ENCODE peak calls at places on chromosomes 7 and 10, in eight cellular contexts. E, C, W, I, V, G, L and N are unnamed samples.

GRCh38 chr10:77490512-77490911 is 147.1 kb downstream of the KCNMA1 start:
- DNase-seq in E (no peak), C (no peak), W (no peak), I (no peak), V (no peak), G (no peak), L (no peak), N (no peak)

GRCh38 chr10:116692225-116692624 is 50.1 kb downstream of the HSPA12A start:
- DNase-seq in E (no peak), C (no peak), W (no peak), I (no peak), V (no peak), G (no peak), L (no peak), N (no peak)

GRCh38 chr7:66837007-66837406 is 84.0 kb upstream of the TMEM248 start:
- DNase-seq in E (no peak), C (no peak), W (no peak), I (peak; percentile 50), V (peak; percentile 66), G (peak; percentile 25), L (peak; percentile 22), N (no peak)

GRCh38 chr10:8052344-8052969 is 2.0 kb upstream of the GATA3 start:
- DNase-seq in E (no peak), C (no peak), W (no peak), I (no peak), V (no peak), G (no peak), L (peak; percentile 31), N (no peak)

GRCh38 chr7:134189559-134189958 is 62.4 kb downstream of the LRGUK start:
- DNase-seq in E (no peak), C (no peak), W (no peak), I (no peak), V (no peak), G (no peak), L (no peak), N (no peak)

GRCh38 chr10:107341281-107341680 is 176.8 kb upstream of the SORCS1 start:
- DNase-seq in E (no peak), C (no peak), W (no peak), I (no peak), V (no peak), G (no peak), L (no peak), N (no peak)

GRCh38 chr7:109094-109493 is 83.3 kb upstream of the FAM20C start:
- DNase-seq in E (no peak), C (no peak), W (no peak), I (no peak), V (no peak), G (no peak), L (no peak), N (no peak)

GRCh38 chr10:22324893-22325271 is 4.0 kb downstream of the BMI1 start:
- DNase-seq in E (no peak), C (no peak), W (no peak), I (no peak), V (no peak), G (no peak), L (no peak), N (no peak)

GRCh38 chr10:121927361-121927840 is 430 bp downstream of the ATE1 start:
- DNase-seq in E (no peak), C (peak; percentile 66), W (peak; percentile 65), I (peak; percentile 68), V (peak; percentile 33), G (peak; percentile 67), L (peak; percentile 32), N (peak; percentile 79)

GRCh38 chr10:101784558-101784957 is 1.3 kb upstream of the NPM3 start:
- DNase-seq in E (no peak), C (no peak), W (no peak), I (no peak), V (no peak), G (no peak), L (no peak), N (no peak)

GRCh38 chr7:157272351-157273207 is 64.2 kb upstream of the DNAJB6 start:
- DNase-seq in E (no peak), C (no peak), W (no peak), I (no peak), V (no peak), G (no peak), L (no peak), N (peak; percentile 47)

GRCh38 chr7:116500071-116500853 is 724 bp downstream of the CAV2 start:
- DNase-seq in E (peak; percentile 28), C (peak; percentile 15), W (peak; percentile 45), I (peak; percentile 61), V (peak; percentile 90), G (peak; percentile 88), L (peak; percentile 56), N (no peak)

GRCh38 chr10:30435068-30435422 is 1.1 kb downstream of the MAP3K8 start:
- DNase-seq in E (peak; percentile 69), C (peak; percentile 37), W (peak; percentile 38), I (no peak), V (peak; percentile 40), G (no peak), L (peak; percentile 47), N (peak; percentile 70)

GRCh38 chr7:1961776-1962276 is 270.9 kb downstream of the MAD1L1 start:
- DNase-seq in E (no peak), C (no peak), W (no peak), I (no peak), V (no peak), G (peak; percentile 93), L (peak; percentile 92), N (no peak)

GRCh38 chr10:50990568-50991495 is 83.5 kb upstream of the PRKG1 start:
- DNase-seq in E (no peak), C (peak; percentile 51), W (peak; percentile 54), I (peak; percentile 48), V (no peak), G (peak; percentile 61), L (peak; percentile 97), N (no peak)

GRCh38 chr10:51421853-51422252 is 277.5 kb downstream of the CSTF2T start:
- DNase-seq in E (no peak), C (no peak), W (peak; percentile 29), I (no peak), V (no peak), G (no peak), L (no peak), N (no peak)

GRCh38 chr10:127702201-127702600 is 34.8 kb upstream of the FOXI2 start:
- DNase-seq in E (no peak), C (no peak), W (no peak), I (no peak), V (no peak), G (no peak), L (no peak), N (no peak)

GRCh38 chr10:119316729-119317097 is 109.3 kb downstream of the GRK5 start:
- DNase-seq in E (no peak), C (no peak), W (no peak), I (no peak), V (no peak), G (peak; percentile 86), L (peak; percentile 86), N (no peak)

GRCh38 chr7:69419928-69420327 is 178.3 kb upstream of the AUTS2 start:
- DNase-seq in E (no peak), C (no peak), W (no peak), I (no peak), V (no peak), G (no peak), L (no peak), N (no peak)
- H3K4me1 ChIP-seq in E (no peaks in the 10 kb centered on the region), C (no peaks in the 10 kb centered on the region), W (no peaks in the 10 kb centered on the region), I (no peaks in the 10 kb centered on the region), V (no peaks in the 10 kb centered on the region), G (no peaks in the 10 kb centered on the region), L (no peaks in the 10 kb centered on the region), N (no peaks in the 10 kb centered on the region)

DNA sequence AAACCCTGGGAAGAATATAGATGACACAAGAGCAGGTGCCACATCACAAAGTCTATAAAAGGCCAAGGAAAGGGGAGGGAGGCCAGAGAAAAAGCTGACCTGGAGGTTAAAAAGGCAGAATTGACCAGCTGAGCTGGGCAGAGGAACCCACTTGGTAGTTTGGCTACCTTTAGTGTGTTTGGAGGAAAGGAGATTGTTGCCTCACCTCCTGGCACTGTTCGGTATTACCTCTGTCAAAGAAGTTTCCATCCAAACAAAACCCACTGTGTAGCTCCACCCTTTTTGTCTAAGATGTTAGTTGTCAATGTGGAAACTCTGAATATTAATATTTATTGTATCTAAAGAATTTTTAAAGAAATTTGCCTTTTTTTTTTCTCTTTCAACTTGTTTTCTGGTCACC is 23.4 kb downstream of the ENTPD7 start:
- DNase-seq in E (no peak), C (no peak), W (no peak), I (no peak), V (no peak), G (no peak), L (no peak), N (no peak)
- TF ChIP-seq CTCF in E (no peak), C (no peak), W (no peak), I (no peak), V (peak; percentile 14), G (peak; percentile 57), L (no peak), N (peak; percentile 25)

DNA sequence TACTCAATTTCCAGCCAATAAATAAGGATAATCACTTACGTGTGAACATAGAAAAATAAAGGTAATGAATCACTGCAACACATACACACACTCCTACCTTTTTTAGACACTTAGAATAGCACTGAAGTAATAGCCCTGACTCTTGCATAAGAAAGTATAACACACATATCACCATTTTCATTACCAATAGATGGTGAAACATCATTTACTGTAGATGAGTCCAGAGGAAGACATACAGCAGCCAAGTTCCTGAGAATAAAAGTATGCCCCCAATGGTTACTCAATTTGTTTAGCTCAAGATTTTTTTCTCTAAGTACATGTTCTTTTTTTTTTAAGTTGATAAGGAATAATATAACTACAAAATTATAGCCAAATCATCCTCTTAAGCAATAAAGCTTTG is 316.3 kb downstream of the PARD3 start:
- DNase-seq in E (no peak), C (no peak), W (no peak), I (no peak), V (no peak), G (no peak), L (peak; percentile 15), N (no peak)
- H3K4me1 ChIP-seq in E (no peaks in the 10 kb centered on the region), C (peaks cover 3% of the 10 kb centered on the region), W (peaks cover 4% of the 10 kb centered on the region), I (no peaks in the 10 kb centered on the region), V (no peaks in the 10 kb centered on the region), G (peaks cover 2% of the 10 kb centered on the region), L (no peaks in the 10 kb centered on the region), N (no peaks in the 10 kb centered on the region)

GRCh38 chr10:60203993-60204618 is 185.6 kb downstream of the ANK3 start:
- DNase-seq in E (peak; percentile 35), C (no peak), W (no peak), I (no peak), V (peak; percentile 28), G (no peak), L (peak; percentile 61), N (no peak)
- TF ChIP-seq CTCF in E (peak; percentile 63), C (peak; percentile 45), W (peak; percentile 60), I (peak; percentile 57), V (peak; percentile 53), G (peak; percentile 69), L (peak; percentile 74), N (peak; percentile 43)

GRCh38 chr10:114400091-114400490 is 4.2 kb downstream of the AFAP1L2 start:
- DNase-seq in E (no peak), C (no peak), W (no peak), I (no peak), V (no peak), G (no peak), L (peak; percentile 53), N (no peak)
- H3K4me1 ChIP-seq in E (peaks cover 42% of the 10 kb centered on the region), C (peaks cover 9% of the 10 kb centered on the region), W (peaks cover 45% of the 10 kb centered on the region), I (peaks cover 37% of the 10 kb centered on the region), V (no peaks in the 10 kb centered on the region), G (peaks cover 20% of the 10 kb centered on the region), L (peaks cover 28% of the 10 kb centered on the region), N (no peaks in the 10 kb centered on the region)

GRCh38 chr7:148327379-148327778 is 263.2 kb upstream of the C7orf33 start:
- DNase-seq in E (no peak), C (no peak), W (no peak), I (no peak), V (no peak), G (peak; percentile 94), L (no peak), N (no peak)
- TF ChIP-seq CTCF in E (no peak), C (no peak), W (no peak), I (no peak), V (no peak), G (no peak), L (no peak), N (no peak)